ENCODE peak calls at places on chromosomes 3 and 15, in ten cellular contexts. M is HL-60; Z is aorta; S is posterior cingulate gyrus; I is HuH-7; K is midbrain; H is activated CD8-positive, alpha-beta memory T cell treated with anti-CD3 and anti-CD28 coated beads for 48 hours; F is NCI-H460; R is GM12865; E is stimulated activated naive CD4-positive, alpha-beta T cell treated with Interleukin-2 at 50 U/mL for 16 hours. Y is an unnamed sample.

GRCh38 chr3:98894791-98895576 is 6.5 kb downstream of the DCBLD2 start:
- DNase-seq in M (no peak), Z (no peak), S (no peak), I (no peak), K (no peak), H (no peak), F (no peak), R (no peak), E (no peak), Y (no peak)

GRCh38 chr3:157534725-157535161 is 31.5 kb upstream of the VEPH1 start:
- DNase-seq in M (no peak), Z (no peak), S (no peak), I (no peak), K (no peak), H (no peak), F (no peak), R (no peak), E (no peak), Y (no peak)

GRCh38 chr3:65685621-65686020 is 353.1 kb downstream of the MAGI1 start:
- DNase-seq in M (no peak), Z (no peak), S (no peak), I (no peak), K (no peak), H (no peak), F (no peak), R (no peak), E (no peak), Y (no peak)

GRCh38 chr3:45936261-45936660 is 7.0 kb upstream of the CXCR6 start:
- DNase-seq in M (no peak), Z (no peak), S (no peak), I (no peak), K (no peak), H (no peak), F (no peak), R (no peak), E (no peak), Y (no peak)

GRCh38 chr15:63231206-63231605 is 41.8 kb downstream of the RAB8B start:
- DNase-seq in M (no peak), Z (no peak), S (no peak), I (no peak), K (no peak), H (no peak), F (no peak), R (no peak), E (no peak), Y (no peak)

GRCh38 chr3:170178631-170179030 is 2.9 kb downstream of the PHC3 start:
- DNase-seq in M (peak), Z (no peak), S (no peak), I (no peak), K (no peak), H (no peak), F (no peak), R (peak), E (peak), Y (peak)

GRCh38 chr15:99213187-99213811 is 36.1 kb downstream of the TTC23 start:
- DNase-seq in M (peak), Z (peak), S (peak), I (peak), K (peak), H (peak), F (peak), R (peak), E (peak), Y (peak)

GRCh38 chr3:41580274-41580959 is 381.1 kb downstream of the CTNNB1 start:
- DNase-seq in M (no peak), Z (no peak), S (no peak), I (no peak), K (no peak), H (no peak), F (no peak), R (no peak), E (no peak), Y (peak)

GRCh38 chr3:189685854-189686253 is 54.7 kb downstream of the TP63 start:
- DNase-seq in M (no peak), Z (no peak), S (no peak), I (no peak), K (no peak), H (no peak), F (no peak), R (no peak), E (no peak), Y (no peak)

GRCh38 chr3:114504941-114505632 is 211.3 kb downstream of the TIGIT start:
- DNase-seq in M (no peak), Z (no peak), S (no peak), I (no peak), K (no peak), H (no peak), F (no peak), R (no peak), E (no peak), Y (no peak)

GRCh38 chr3:37887062-37887461 is 25.4 kb downstream of the CTDSPL start:
- DNase-seq in M (no peak), Z (no peak), S (no peak), I (no peak), K (no peak), H (no peak), F (no peak), R (no peak), E (no peak), Y (no peak)

GRCh38 chr3:114775395-114775794 is 371.7 kb downstream of the ZBTB20 start:
- DNase-seq in M (no peak), Z (no peak), S (no peak), I (no peak), K (no peak), H (no peak), F (no peak), R (no peak), E (no peak), Y (no peak)

GRCh38 chr3:69384379-69384778 is 1.5 kb downstream of the FRMD4B start:
- DNase-seq in M (no peak), Z (no peak), S (no peak), I (no peak), K (no peak), H (no peak), F (no peak), R (no peak), E (no peak), Y (no peak)

GRCh38 chr3:191412764-191413163 is 48.2 kb upstream of the PYDC2 start:
- DNase-seq in M (no peak), Z (no peak), S (no peak), I (no peak), K (no peak), H (no peak), F (no peak), R (no peak), E (no peak), Y (no peak)

GRCh38 chr3:151875759-151876158 is 2.3 kb downstream of the SUCNR1 start:
- DNase-seq in M (peak), Z (no peak), S (no peak), I (no peak), K (no peak), H (no peak), F (no peak), R (peak), E (no peak), Y (peak)

GRCh38 chr3:184255291-184256039 is 5.9 kb downstream of the CAMK2N2 start:
- DNase-seq in M (no peak), Z (peak), S (no peak), I (no peak), K (no peak), H (no peak), F (no peak), R (no peak), E (peak), Y (no peak)

GRCh38 chr15:70357453-70357852 is 259.7 kb upstream of the TLE3 start:
- DNase-seq in M (no peak), Z (no peak), S (no peak), I (no peak), K (no peak), H (no peak), F (no peak), R (no peak), E (no peak), Y (no peak)

GRCh38 chr3:10238330-10238995 is 9.8 kb upstream of the TATDN2 start:
- DNase-seq in M (peak), Z (peak), S (no peak), I (no peak), K (no peak), H (no peak), F (no peak), R (peak), E (peak), Y (no peak)

GRCh38 chr3:188218571-188218970 is 64.6 kb downstream of the LPP start:
- DNase-seq in M (no peak), Z (no peak), S (no peak), I (no peak), K (no peak), H (no peak), F (no peak), R (no peak), E (no peak), Y (no peak)

GRCh38 chr3:172272699-172273098 is 175.6 kb downstream of the GHSR start:
- DNase-seq in M (no peak), Z (no peak), S (no peak), I (no peak), K (no peak), H (no peak), F (no peak), R (no peak), E (no peak), Y (no peak)

GRCh38 chr3:195443391-195443989 is 670 bp upstream of the ACAP2 start:
- DNase-seq in M (no peak), Z (no peak), S (no peak), I (no peak), K (no peak), H (no peak), F (no peak), R (peak), E (no peak), Y (no peak)

GRCh38 chr3:157572559-157573270 is 69.5 kb upstream of the VEPH1 start:
- DNase-seq in M (peak), Z (no peak), S (no peak), I (peak), K (peak), H (no peak), F (peak), R (peak), E (no peak), Y (peak)

GRCh38 chr15:70025413-70026296 is 72.1 kb downstream of the TLE3 start:
- DNase-seq in M (no peak), Z (no peak), S (no peak), I (no peak), K (peak), H (no peak), F (no peak), R (no peak), E (no peak), Y (no peak)

GRCh38 chr3:180802837-180803236 is 109.6 kb upstream of the FXR1 start:
- DNase-seq in M (no peak), Z (no peak), S (no peak), I (no peak), K (peak), H (no peak), F (peak), R (peak), E (no peak), Y (no peak)

GRCh38 chr3:114527036-114527644 is 233.3 kb downstream of the TIGIT start:
- DNase-seq in M (no peak), Z (no peak), S (no peak), I (no peak), K (no peak), H (no peak), F (no peak), R (peak), E (no peak), Y (peak)

GRCh38 chr3:60743631-60744164 is 507.6 kb downstream of the FHIT start:
- DNase-seq in M (peak), Z (no peak), S (no peak), I (no peak), K (peak), H (no peak), F (no peak), R (no peak), E (no peak), Y (no peak)

GRCh38 chr3:7950890-7951289 is 550.7 kb upstream of the LMCD1 start:
- DNase-seq in M (no peak), Z (no peak), S (no peak), I (no peak), K (no peak), H (no peak), F (no peak), R (no peak), E (no peak), Y (no peak)

GRCh38 chr3:197117107-197117506 is 87.5 kb upstream of the MELTF start:
- DNase-seq in M (no peak), Z (no peak), S (no peak), I (no peak), K (no peak), H (no peak), F (peak), R (peak), E (no peak), Y (no peak)

GRCh38 chr3:65048151-65048550 is 360.4 kb upstream of the ADAMTS9 start:
- DNase-seq in M (no peak), Z (no peak), S (no peak), I (no peak), K (no peak), H (no peak), F (no peak), R (no peak), E (no peak), Y (no peak)

GRCh38 chr15:74131618-74132191 is 1.3 kb downstream of the ISLR2 start:
- DNase-seq in M (no peak), Z (no peak), S (no peak), I (no peak), K (no peak), H (no peak), F (no peak), R (no peak), E (no peak), Y (no peak)

Y was measured in GM10248.